ENCODE peak calls at places on chromosome 14, in seven cellular contexts. One of them, this sample, is unnamed.

GRCh38 chr14:93219103-93219726 is 12.2 kb downstream of the UBR7 start:
- DNase-seq in psoas muscle: no peak
- DNase-seq in left colon: peak; percentile 45
- DNase-seq in activated CD8-positive, alpha-beta memory T cell treated with anti-CD3 and anti-CD28 coated beads for 4 hours: no peak
- DNase-seq in HEK293T: peak; percentile 46
- DNase-seq in KBM-7: peak; percentile 49
- DNase-seq in HT-29: peak; percentile 48
- DNase-seq in this sample: peak; percentile 36

GRCh38 chr14:91229743-91230200 is 14.7 kb downstream of the GPR68 start:
- DNase-seq in psoas muscle: no peak
- DNase-seq in left colon: no peak
- DNase-seq in activated CD8-positive, alpha-beta memory T cell treated with anti-CD3 and anti-CD28 coated beads for 4 hours: no peak
- DNase-seq in HEK293T: no peak
- DNase-seq in KBM-7: peak; percentile 90
- DNase-seq in HT-29: no peak
- DNase-seq in this sample: peak; percentile 57

GRCh38 chr14:30349515-30349914 is 209.4 kb upstream of the G2E3 start:
- DNase-seq in psoas muscle: no peak
- DNase-seq in left colon: no peak
- DNase-seq in activated CD8-positive, alpha-beta memory T cell treated with anti-CD3 and anti-CD28 coated beads for 4 hours: no peak
- DNase-seq in HEK293T: no peak
- DNase-seq in KBM-7: no peak
- DNase-seq in HT-29: no peak
- DNase-seq in this sample: no peak

GRCh38 chr14:66045572-66046021 is 440.6 kb upstream of the CCDC196 start:
- DNase-seq in psoas muscle: no peak
- DNase-seq in left colon: no peak
- DNase-seq in activated CD8-positive, alpha-beta memory T cell treated with anti-CD3 and anti-CD28 coated beads for 4 hours: no peak
- DNase-seq in HEK293T: no peak
- DNase-seq in KBM-7: no peak
- DNase-seq in HT-29: no peak
- DNase-seq in this sample: no peak

GRCh38 chr14:76350671-76351070 is 25.3 kb upstream of the ESRRB start:
- DNase-seq in psoas muscle: peak; percentile 18
- DNase-seq in left colon: no peak
- DNase-seq in activated CD8-positive, alpha-beta memory T cell treated with anti-CD3 and anti-CD28 coated beads for 4 hours: no peak
- DNase-seq in HEK293T: no peak
- DNase-seq in KBM-7: no peak
- DNase-seq in HT-29: no peak
- DNase-seq in this sample: no peak

GRCh38 chr14:64038857-64039542 is 186.2 kb downstream of the SYNE2 start:
- DNase-seq in psoas muscle: no peak
- DNase-seq in left colon: no peak
- DNase-seq in activated CD8-positive, alpha-beta memory T cell treated with anti-CD3 and anti-CD28 coated beads for 4 hours: no peak
- DNase-seq in HEK293T: no peak
- DNase-seq in KBM-7: no peak
- DNase-seq in HT-29: no peak
- DNase-seq in this sample: no peak

GRCh38 chr14:89265229-89265628 is 151.8 kb downstream of the FOXN3 start:
- DNase-seq in psoas muscle: no peak
- DNase-seq in left colon: no peak
- DNase-seq in activated CD8-positive, alpha-beta memory T cell treated with anti-CD3 and anti-CD28 coated beads for 4 hours: no peak
- DNase-seq in HEK293T: no peak
- DNase-seq in KBM-7: no peak
- DNase-seq in HT-29: no peak
- DNase-seq in this sample: no peak

GRCh38 chr14:23829736-23830474 is 123.7 kb upstream of the DHRS4 start:
- DNase-seq in psoas muscle: no peak
- DNase-seq in left colon: peak; percentile 14
- DNase-seq in activated CD8-positive, alpha-beta memory T cell treated with anti-CD3 and anti-CD28 coated beads for 4 hours: no peak
- DNase-seq in HEK293T: peak; percentile 21
- DNase-seq in KBM-7: peak; percentile 11
- DNase-seq in HT-29: peak; percentile 81
- DNase-seq in this sample: no peak

GRCh38 chr14:104924421-104925213 is at the start of gene PLD4:
- DNase-seq in psoas muscle: no peak
- DNase-seq in left colon: no peak
- DNase-seq in activated CD8-positive, alpha-beta memory T cell treated with anti-CD3 and anti-CD28 coated beads for 4 hours: no peak
- DNase-seq in HEK293T: no peak
- DNase-seq in KBM-7: peak; percentile 89
- DNase-seq in HT-29: no peak
- DNase-seq in this sample: no peak

GRCh38 chr14:104091061-104091926 is 5.8 kb downstream of the ASPG start:
- DNase-seq in psoas muscle: no peak
- DNase-seq in left colon: peak; percentile 21
- DNase-seq in activated CD8-positive, alpha-beta memory T cell treated with anti-CD3 and anti-CD28 coated beads for 4 hours: no peak
- DNase-seq in HEK293T: no peak
- DNase-seq in KBM-7: no peak
- DNase-seq in HT-29: no peak
- DNase-seq in this sample: no peak

GRCh38 chr14:101932668-101933067 is 31.7 kb upstream of the DYNC1H1 start:
- DNase-seq in psoas muscle: peak; percentile 4
- DNase-seq in left colon: no peak
- DNase-seq in activated CD8-positive, alpha-beta memory T cell treated with anti-CD3 and anti-CD28 coated beads for 4 hours: no peak
- DNase-seq in HEK293T: no peak
- DNase-seq in KBM-7: no peak
- DNase-seq in HT-29: no peak
- DNase-seq in this sample: no peak

GRCh38 chr14:54105898-54106297 is 149.3 kb upstream of the BMP4 start:
- DNase-seq in psoas muscle: no peak
- DNase-seq in left colon: no peak
- DNase-seq in activated CD8-positive, alpha-beta memory T cell treated with anti-CD3 and anti-CD28 coated beads for 4 hours: no peak
- DNase-seq in HEK293T: no peak
- DNase-seq in KBM-7: no peak
- DNase-seq in HT-29: peak; percentile 87
- DNase-seq in this sample: no peak

GRCh38 chr14:30728471-30728870 is 106.4 kb downstream of the SCFD1 start:
- DNase-seq in psoas muscle: no peak
- DNase-seq in left colon: no peak
- DNase-seq in activated CD8-positive, alpha-beta memory T cell treated with anti-CD3 and anti-CD28 coated beads for 4 hours: no peak
- DNase-seq in HEK293T: no peak
- DNase-seq in KBM-7: no peak
- DNase-seq in HT-29: no peak
- DNase-seq in this sample: no peak

GRCh38 chr14:59103396-59103795 is 85.1 kb upstream of the DAAM1 start:
- DNase-seq in psoas muscle: no peak
- DNase-seq in left colon: no peak
- DNase-seq in activated CD8-positive, alpha-beta memory T cell treated with anti-CD3 and anti-CD28 coated beads for 4 hours: no peak
- DNase-seq in HEK293T: no peak
- DNase-seq in KBM-7: no peak
- DNase-seq in HT-29: no peak
- DNase-seq in this sample: no peak

GRCh38 chr14:26917086-26917485 is 319.3 kb upstream of the NOVA1 start:
- DNase-seq in psoas muscle: no peak
- DNase-seq in left colon: no peak
- DNase-seq in activated CD8-positive, alpha-beta memory T cell treated with anti-CD3 and anti-CD28 coated beads for 4 hours: no peak
- DNase-seq in HEK293T: peak; percentile 12
- DNase-seq in KBM-7: peak; percentile 3
- DNase-seq in HT-29: peak; percentile 12
- DNase-seq in this sample: no peak

GRCh38 chr14:28879571-28879970 is 113.0 kb downstream of the FOXG1 start:
- DNase-seq in psoas muscle: no peak
- DNase-seq in left colon: no peak
- DNase-seq in activated CD8-positive, alpha-beta memory T cell treated with anti-CD3 and anti-CD28 coated beads for 4 hours: no peak
- DNase-seq in HEK293T: peak; percentile 13
- DNase-seq in KBM-7: no peak
- DNase-seq in HT-29: no peak
- DNase-seq in this sample: no peak

GRCh38 chr14:24403294-24404013 is 4.7 kb downstream of the NYNRIN start:
- DNase-seq in psoas muscle: no peak
- DNase-seq in left colon: no peak
- DNase-seq in activated CD8-positive, alpha-beta memory T cell treated with anti-CD3 and anti-CD28 coated beads for 4 hours: no peak
- DNase-seq in HEK293T: no peak
- DNase-seq in KBM-7: no peak
- DNase-seq in HT-29: no peak
- DNase-seq in this sample: no peak

This sample was measured in effector memory CD4-positive, alpha-beta T cell.